ENCODE peak calls at places on chromosomes 1 and 21, in five cellular contexts. E, I, T, O and P are unnamed samples. For H3K9me3, the result is how much of the 10 kb centered on the place peaks cover.

GRCh38 chr1:103125219-103125618 is 16.9 kb upstream of the COL11A1 start:
- DNase-seq in E (no peak), I (no peak), T (no peak), O (no peak), P (no peak)

GRCh38 chr1:174828264-174828663 is 171.5 kb upstream of the CACYBP start:
- DNase-seq in E (no peak), I (no peak), T (no peak), O (no peak), P (no peak)

GRCh38 chr1:208084764-208085163 is 159.4 kb downstream of the PLXNA2 start:
- DNase-seq in E (no peak), I (no peak), T (no peak), O (no peak), P (no peak)

GRCh38 chr1:117262976-117263375 is 52.2 kb upstream of the VTCN1 start:
- DNase-seq in E (no peak), I (no peak), T (no peak), O (no peak), P (no peak)

GRCh38 chr1:175540928-175541645 is 202.3 kb downstream of the TNR start:
- DNase-seq in E (no peak), I (no peak), T (no peak), O (no peak), P (no peak)

GRCh38 chr1:117779364-117779763 is 150.1 kb downstream of the GDAP2 start:
- DNase-seq in E (no peak), I (no peak), T (no peak), O (no peak), P (no peak)

GRCh38 chr1:153099646-153100045 is 5.3 kb upstream of the SPRR2E start:
- DNase-seq in E (no peak), I (no peak), T (no peak), O (no peak), P (no peak)

GRCh38 chr1:160519542-160520435 is 3.3 kb downstream of the SLAMF6 start:
- DNase-seq in E (no peak), I (no peak), T (no peak), O (no peak), P (no peak)

GRCh38 chr1:119674110-119674509 is 26.0 kb upstream of the ZNF697 start:
- DNase-seq in E (no peak), I (no peak), T (no peak), O (no peak), P (no peak)

GRCh38 chr1:34479731-34480130 is 275.1 kb upstream of the GJB5 start:
- DNase-seq in E (no peak), I (no peak), T (peak), O (no peak), P (no peak)

DNA sequence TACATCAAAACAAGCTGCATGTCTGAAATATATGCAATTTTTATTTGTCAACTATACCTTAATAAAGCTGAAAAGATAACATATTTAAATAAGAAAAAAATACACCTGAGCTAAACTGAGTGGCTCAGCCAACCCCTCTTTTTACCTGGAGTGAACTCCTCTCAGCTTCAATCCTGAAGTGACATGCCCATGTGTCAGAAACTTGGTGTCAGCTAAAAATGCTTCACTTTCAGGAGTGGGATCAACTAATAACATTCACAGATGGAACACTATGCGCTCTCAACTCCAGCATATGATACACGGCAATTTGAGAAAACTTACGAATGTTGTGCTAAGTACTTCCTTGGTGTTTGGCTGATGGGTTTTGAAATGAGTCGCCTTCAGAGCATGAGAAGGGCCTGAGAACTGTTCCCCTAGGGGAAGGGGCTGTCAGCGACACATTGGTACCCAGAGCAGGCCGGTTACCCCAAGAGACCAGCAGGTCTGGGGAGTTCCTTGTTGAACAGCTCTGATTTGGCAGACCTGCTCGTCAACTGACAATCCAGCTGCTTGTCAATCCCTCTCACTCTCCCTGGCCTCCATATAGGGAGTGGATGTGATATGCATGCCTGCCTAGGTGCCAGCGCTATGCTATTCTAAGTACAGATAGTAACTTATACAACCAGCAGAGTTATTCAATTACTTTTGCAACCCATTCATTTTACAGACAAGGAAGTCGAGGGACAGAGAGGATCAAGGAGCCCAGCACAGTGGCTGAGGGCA is 267.7 kb downstream of the PCP4 start:
- DNase-seq in E (no peak), I (no peak), T (no peak), O (no peak), P (no peak)
- H3K9me3 ChIP-seq in E (under half), I (under half), T (under half), O (under half), P (under half)

GRCh38 chr1:10253755-10254154 is 43.4 kb downstream of the KIF1B start:
- DNase-seq in E (peak), I (no peak), T (no peak), O (no peak), P (peak)
- H3K27ac ChIP-seq in E (no peak), I (no peak), T (no peak), O (no peak), P (peak)

DNA sequence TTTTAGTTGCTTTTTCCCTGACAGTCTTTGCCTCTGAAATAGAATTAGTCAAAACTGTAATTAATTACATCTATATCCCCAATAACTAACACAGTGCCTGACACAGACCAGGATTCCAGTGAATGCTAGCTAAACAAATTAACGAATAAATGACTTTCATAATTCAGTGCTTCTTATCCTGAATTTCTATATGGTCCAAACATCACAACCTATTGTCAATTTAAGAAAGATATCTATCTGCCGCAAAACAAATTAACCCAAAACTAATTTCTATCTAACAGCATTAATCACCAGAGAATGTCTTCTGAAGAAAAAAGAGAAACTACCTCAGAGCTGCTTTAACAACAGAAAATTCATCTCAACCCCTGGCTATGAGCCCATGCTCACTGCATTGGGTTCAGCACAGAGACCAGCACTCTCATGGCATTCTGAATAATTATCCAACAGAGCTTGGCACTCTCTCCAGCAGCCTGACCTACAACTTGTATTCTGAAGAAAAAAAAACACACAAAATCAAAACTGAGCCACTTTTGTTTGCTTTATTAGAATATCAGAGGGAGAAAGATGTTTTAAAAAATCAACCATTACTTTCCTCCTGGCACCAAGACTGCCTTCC is 547.3 kb upstream of the BEND5 start:
- DNase-seq in E (no peak), I (no peak), T (no peak), O (no peak), P (no peak)
- H3K9me3 ChIP-seq in E (under half), I (under half), T (under half), O (under half), P (under half)

GRCh38 chr1:231778009-231778719 is 151.6 kb downstream of the DISC1 start:
- DNase-seq in E (peak), I (peak), T (no peak), O (no peak), P (peak)

GRCh38 chr1:231779081-231779480 is 152.5 kb downstream of the DISC1 start:
- DNase-seq in E (no peak), I (no peak), T (no peak), O (no peak), P (no peak)

GRCh38 chr1:231770776-231771175 is 144.2 kb downstream of the DISC1 start:
- DNase-seq in E (no peak), I (no peak), T (no peak), O (no peak), P (no peak)

GRCh38 chr1:231776006-231776707 is 149.6 kb downstream of the DISC1 start:
- DNase-seq in E (no peak), I (no peak), T (no peak), O (no peak), P (no peak)

DNA sequence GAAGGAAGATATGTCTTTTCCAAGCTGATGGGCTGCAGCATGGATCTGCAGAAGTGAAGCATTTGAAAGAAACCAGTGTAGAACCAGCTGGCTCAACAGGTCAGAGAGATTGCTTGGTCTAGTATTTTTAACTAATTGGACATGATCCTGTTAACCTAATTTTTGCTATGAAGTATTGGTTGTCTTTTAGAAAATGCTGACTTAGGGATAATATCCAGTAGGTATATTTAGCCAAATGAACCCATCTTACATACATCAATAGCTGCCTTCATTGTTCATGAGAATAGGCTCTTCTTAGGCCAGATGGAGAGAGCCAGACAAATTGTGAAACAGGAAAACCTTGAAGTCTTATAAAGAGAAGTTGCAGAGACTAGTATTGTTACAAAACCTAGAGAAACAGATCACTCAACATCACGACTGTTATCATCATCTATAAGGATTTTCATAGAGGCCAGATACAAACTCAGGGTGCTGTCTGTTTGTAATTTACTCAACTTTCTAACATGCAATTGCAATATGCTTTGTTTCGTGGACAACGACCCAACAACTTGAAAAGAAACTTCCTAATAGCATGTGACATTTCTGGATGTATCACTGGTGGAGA is 148.2 kb downstream of the DISC1 start:
- DNase-seq in E (no peak), I (no peak), T (no peak), O (no peak), P (no peak)
- H3K27ac ChIP-seq in E (no peak), I (no peak), T (no peak), O (no peak), P (no peak)

DNA sequence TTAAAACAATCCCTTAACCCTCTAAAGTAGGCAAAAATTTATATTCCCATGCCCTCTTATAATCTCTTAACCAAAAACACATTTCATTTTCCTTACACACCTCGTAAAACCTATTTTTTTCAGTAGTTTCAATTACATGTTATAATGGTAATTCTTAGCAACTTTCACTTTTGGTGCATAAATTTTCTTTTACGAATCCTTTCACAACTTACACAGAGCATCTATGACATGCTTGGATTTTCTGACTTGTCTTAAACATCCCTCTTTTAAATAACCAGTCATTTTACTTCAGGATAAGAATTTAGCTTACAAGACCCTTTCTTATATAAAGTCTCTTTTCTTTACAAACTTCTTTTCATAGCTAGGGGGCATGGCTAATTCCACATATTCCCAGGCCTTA is 8.9 kb upstream of the MRPL55 start:
- DNase-seq in E (no peak), I (no peak), T (no peak), O (no peak), P (no peak)
- H3K9me3 ChIP-seq in E (under half), I (under half), T (under half), O (under half), P (under half)